ENCODE peak calls at places on chromosomes 4 and X, in five cellular contexts. One of them, this sample, is unnamed.

GRCh38 chrX:22343192-22343591 is 70.5 kb downstream of the CBLL2 start:
- DNase-seq in activated T-helper 1 cell treated with anti-CD3 and anti-CD28 coated beads, Interleukin-2, amount 50 U/mL, for 16 hours: no peak
- DNase-seq in stimulated activated CD4-positive, alpha-beta T cell treated with anti-CD3 and anti-CD28 coated beads, Interleukin-15, amount 100 ng/mL, for 1 hour: no peak
- DNase-seq in MCF 10A: peak
- DNase-seq in hippocampal formation: no peak
- DNase-seq in this sample: no peak

GRCh38 chrX:109831326-109831985 is 98.4 kb upstream of the ACSL4 start:
- DNase-seq in activated T-helper 1 cell treated with anti-CD3 and anti-CD28 coated beads, Interleukin-2, amount 50 U/mL, for 16 hours: no peak
- DNase-seq in stimulated activated CD4-positive, alpha-beta T cell treated with anti-CD3 and anti-CD28 coated beads, Interleukin-15, amount 100 ng/mL, for 1 hour: no peak
- DNase-seq in MCF 10A: no peak
- DNase-seq in hippocampal formation: no peak
- DNase-seq in this sample: no peak

GRCh38 chr4:13298655-13299054 is 185.5 kb downstream of the RAB28 start:
- DNase-seq in activated T-helper 1 cell treated with anti-CD3 and anti-CD28 coated beads, Interleukin-2, amount 50 U/mL, for 16 hours: no peak
- DNase-seq in stimulated activated CD4-positive, alpha-beta T cell treated with anti-CD3 and anti-CD28 coated beads, Interleukin-15, amount 100 ng/mL, for 1 hour: no peak
- DNase-seq in MCF 10A: no peak
- DNase-seq in hippocampal formation: no peak
- DNase-seq in this sample: no peak

GRCh38 chrX:134520860-134521390 is 61.0 kb downstream of the HPRT1 start:
- DNase-seq in activated T-helper 1 cell treated with anti-CD3 and anti-CD28 coated beads, Interleukin-2, amount 50 U/mL, for 16 hours: no peak
- DNase-seq in stimulated activated CD4-positive, alpha-beta T cell treated with anti-CD3 and anti-CD28 coated beads, Interleukin-15, amount 100 ng/mL, for 1 hour: no peak
- DNase-seq in MCF 10A: peak
- DNase-seq in hippocampal formation: no peak
- DNase-seq in this sample: no peak

GRCh38 chrX:7108995-7109634 is 38.4 kb upstream of the STS start:
- DNase-seq in activated T-helper 1 cell treated with anti-CD3 and anti-CD28 coated beads, Interleukin-2, amount 50 U/mL, for 16 hours: no peak
- DNase-seq in stimulated activated CD4-positive, alpha-beta T cell treated with anti-CD3 and anti-CD28 coated beads, Interleukin-15, amount 100 ng/mL, for 1 hour: no peak
- DNase-seq in MCF 10A: no peak
- DNase-seq in hippocampal formation: peak
- DNase-seq in this sample: no peak

GRCh38 chr4:34720563-34720962 is 1523.8 kb downstream of the ARAP2 start:
- DNase-seq in activated T-helper 1 cell treated with anti-CD3 and anti-CD28 coated beads, Interleukin-2, amount 50 U/mL, for 16 hours: no peak
- DNase-seq in stimulated activated CD4-positive, alpha-beta T cell treated with anti-CD3 and anti-CD28 coated beads, Interleukin-15, amount 100 ng/mL, for 1 hour: no peak
- DNase-seq in MCF 10A: peak
- DNase-seq in hippocampal formation: no peak
- DNase-seq in this sample: no peak

GRCh38 chr4:159013692-159014091 is 89.2 kb upstream of the RAPGEF2 start:
- DNase-seq in activated T-helper 1 cell treated with anti-CD3 and anti-CD28 coated beads, Interleukin-2, amount 50 U/mL, for 16 hours: no peak
- DNase-seq in stimulated activated CD4-positive, alpha-beta T cell treated with anti-CD3 and anti-CD28 coated beads, Interleukin-15, amount 100 ng/mL, for 1 hour: no peak
- DNase-seq in MCF 10A: no peak
- DNase-seq in hippocampal formation: no peak
- DNase-seq in this sample: no peak

GRCh38 chrX:9905288-9905687 is 61.9 kb upstream of the CLDN34 start:
- DNase-seq in activated T-helper 1 cell treated with anti-CD3 and anti-CD28 coated beads, Interleukin-2, amount 50 U/mL, for 16 hours: no peak
- DNase-seq in stimulated activated CD4-positive, alpha-beta T cell treated with anti-CD3 and anti-CD28 coated beads, Interleukin-15, amount 100 ng/mL, for 1 hour: no peak
- DNase-seq in MCF 10A: peak
- DNase-seq in hippocampal formation: no peak
- DNase-seq in this sample: no peak

GRCh38 chrX:9091253-9091652 is 57.3 kb upstream of the FAM9B start:
- DNase-seq in activated T-helper 1 cell treated with anti-CD3 and anti-CD28 coated beads, Interleukin-2, amount 50 U/mL, for 16 hours: no peak
- DNase-seq in stimulated activated CD4-positive, alpha-beta T cell treated with anti-CD3 and anti-CD28 coated beads, Interleukin-15, amount 100 ng/mL, for 1 hour: no peak
- DNase-seq in MCF 10A: no peak
- DNase-seq in hippocampal formation: no peak
- DNase-seq in this sample: no peak

GRCh38 chr4:133968174-133968573 is 233.4 kb downstream of the PABPC4L start:
- DNase-seq in activated T-helper 1 cell treated with anti-CD3 and anti-CD28 coated beads, Interleukin-2, amount 50 U/mL, for 16 hours: no peak
- DNase-seq in stimulated activated CD4-positive, alpha-beta T cell treated with anti-CD3 and anti-CD28 coated beads, Interleukin-15, amount 100 ng/mL, for 1 hour: no peak
- DNase-seq in MCF 10A: no peak
- DNase-seq in hippocampal formation: no peak
- DNase-seq in this sample: no peak

GRCh38 chr4:129379429-129379828 is 283.5 kb downstream of the C4orf33 start:
- DNase-seq in activated T-helper 1 cell treated with anti-CD3 and anti-CD28 coated beads, Interleukin-2, amount 50 U/mL, for 16 hours: no peak
- DNase-seq in stimulated activated CD4-positive, alpha-beta T cell treated with anti-CD3 and anti-CD28 coated beads, Interleukin-15, amount 100 ng/mL, for 1 hour: no peak
- DNase-seq in MCF 10A: no peak
- DNase-seq in hippocampal formation: no peak
- DNase-seq in this sample: no peak

GRCh38 chr4:26075588-26075987 is 161.6 kb downstream of the SMIM20 start:
- DNase-seq in activated T-helper 1 cell treated with anti-CD3 and anti-CD28 coated beads, Interleukin-2, amount 50 U/mL, for 16 hours: no peak
- DNase-seq in stimulated activated CD4-positive, alpha-beta T cell treated with anti-CD3 and anti-CD28 coated beads, Interleukin-15, amount 100 ng/mL, for 1 hour: no peak
- DNase-seq in MCF 10A: no peak
- DNase-seq in hippocampal formation: no peak
- DNase-seq in this sample: no peak

GRCh38 chr4:150368667-150369066 is 213.3 kb upstream of the MAB21L2 start:
- DNase-seq in activated T-helper 1 cell treated with anti-CD3 and anti-CD28 coated beads, Interleukin-2, amount 50 U/mL, for 16 hours: no peak
- DNase-seq in stimulated activated CD4-positive, alpha-beta T cell treated with anti-CD3 and anti-CD28 coated beads, Interleukin-15, amount 100 ng/mL, for 1 hour: no peak
- DNase-seq in MCF 10A: no peak
- DNase-seq in hippocampal formation: no peak
- DNase-seq in this sample: no peak

GRCh38 chr4:147550626-147551250 is 66.5 kb upstream of the TMEM184C start:
- DNase-seq in activated T-helper 1 cell treated with anti-CD3 and anti-CD28 coated beads, Interleukin-2, amount 50 U/mL, for 16 hours: no peak
- DNase-seq in stimulated activated CD4-positive, alpha-beta T cell treated with anti-CD3 and anti-CD28 coated beads, Interleukin-15, amount 100 ng/mL, for 1 hour: no peak
- DNase-seq in MCF 10A: peak
- DNase-seq in hippocampal formation: no peak
- DNase-seq in this sample: no peak

GRCh38 chrX:110741213-110741796 is 54.3 kb downstream of the CHRDL1 start:
- DNase-seq in activated T-helper 1 cell treated with anti-CD3 and anti-CD28 coated beads, Interleukin-2, amount 50 U/mL, for 16 hours: no peak
- DNase-seq in stimulated activated CD4-positive, alpha-beta T cell treated with anti-CD3 and anti-CD28 coated beads, Interleukin-15, amount 100 ng/mL, for 1 hour: no peak
- DNase-seq in MCF 10A: peak
- DNase-seq in hippocampal formation: no peak
- DNase-seq in this sample: no peak

GRCh38 chrX:155577682-155578081 is 35.1 kb downstream of the TMLHE start:
- DNase-seq in activated T-helper 1 cell treated with anti-CD3 and anti-CD28 coated beads, Interleukin-2, amount 50 U/mL, for 16 hours: no peak
- DNase-seq in stimulated activated CD4-positive, alpha-beta T cell treated with anti-CD3 and anti-CD28 coated beads, Interleukin-15, amount 100 ng/mL, for 1 hour: no peak
- DNase-seq in MCF 10A: no peak
- DNase-seq in hippocampal formation: no peak
- DNase-seq in this sample: peak

GRCh38 chr4:148166132-148166531 is 276.1 kb downstream of the NR3C2 start:
- DNase-seq in activated T-helper 1 cell treated with anti-CD3 and anti-CD28 coated beads, Interleukin-2, amount 50 U/mL, for 16 hours: no peak
- DNase-seq in stimulated activated CD4-positive, alpha-beta T cell treated with anti-CD3 and anti-CD28 coated beads, Interleukin-15, amount 100 ng/mL, for 1 hour: no peak
- DNase-seq in MCF 10A: no peak
- DNase-seq in hippocampal formation: no peak
- DNase-seq in this sample: no peak

GRCh38 chr4:113730467-113731216 is 30.9 kb downstream of the CAMK2D start:
- DNase-seq in activated T-helper 1 cell treated with anti-CD3 and anti-CD28 coated beads, Interleukin-2, amount 50 U/mL, for 16 hours: no peak
- DNase-seq in stimulated activated CD4-positive, alpha-beta T cell treated with anti-CD3 and anti-CD28 coated beads, Interleukin-15, amount 100 ng/mL, for 1 hour: no peak
- DNase-seq in MCF 10A: no peak
- DNase-seq in hippocampal formation: no peak
- DNase-seq in this sample: no peak

GRCh38 chrX:130799393-130799792 is 103.6 kb downstream of the ENOX2 start:
- DNase-seq in activated T-helper 1 cell treated with anti-CD3 and anti-CD28 coated beads, Interleukin-2, amount 50 U/mL, for 16 hours: no peak
- DNase-seq in stimulated activated CD4-positive, alpha-beta T cell treated with anti-CD3 and anti-CD28 coated beads, Interleukin-15, amount 100 ng/mL, for 1 hour: no peak
- DNase-seq in MCF 10A: no peak
- DNase-seq in hippocampal formation: no peak
- DNase-seq in this sample: no peak

GRCh38 chrX:42241421-42241820 is 318.1 kb upstream of the CASK start:
- DNase-seq in activated T-helper 1 cell treated with anti-CD3 and anti-CD28 coated beads, Interleukin-2, amount 50 U/mL, for 16 hours: no peak
- DNase-seq in stimulated activated CD4-positive, alpha-beta T cell treated with anti-CD3 and anti-CD28 coated beads, Interleukin-15, amount 100 ng/mL, for 1 hour: no peak
- DNase-seq in MCF 10A: no peak
- DNase-seq in hippocampal formation: no peak
- DNase-seq in this sample: no peak

GRCh38 chrX:41389311-41389888 is 55.4 kb downstream of the DDX3X start:
- DNase-seq in activated T-helper 1 cell treated with anti-CD3 and anti-CD28 coated beads, Interleukin-2, amount 50 U/mL, for 16 hours: no peak
- DNase-seq in stimulated activated CD4-positive, alpha-beta T cell treated with anti-CD3 and anti-CD28 coated beads, Interleukin-15, amount 100 ng/mL, for 1 hour: no peak
- DNase-seq in MCF 10A: no peak
- DNase-seq in hippocampal formation: no peak
- DNase-seq in this sample: no peak

GRCh38 chr4:41334182-41334581 is 77.5 kb downstream of the UCHL1 start:
- DNase-seq in activated T-helper 1 cell treated with anti-CD3 and anti-CD28 coated beads, Interleukin-2, amount 50 U/mL, for 16 hours: no peak
- DNase-seq in stimulated activated CD4-positive, alpha-beta T cell treated with anti-CD3 and anti-CD28 coated beads, Interleukin-15, amount 100 ng/mL, for 1 hour: no peak
- DNase-seq in MCF 10A: no peak
- DNase-seq in hippocampal formation: no peak
- DNase-seq in this sample: no peak

GRCh38 chr4:155599102-155599501 is 67.5 kb upstream of the GUCY1A1 start:
- DNase-seq in activated T-helper 1 cell treated with anti-CD3 and anti-CD28 coated beads, Interleukin-2, amount 50 U/mL, for 16 hours: no peak
- DNase-seq in stimulated activated CD4-positive, alpha-beta T cell treated with anti-CD3 and anti-CD28 coated beads, Interleukin-15, amount 100 ng/mL, for 1 hour: no peak
- DNase-seq in MCF 10A: no peak
- DNase-seq in hippocampal formation: no peak
- DNase-seq in this sample: no peak

GRCh38 chrX:19443886-19444530 is 71.3 kb downstream of the MAP3K15 start:
- DNase-seq in activated T-helper 1 cell treated with anti-CD3 and anti-CD28 coated beads, Interleukin-2, amount 50 U/mL, for 16 hours: no peak
- DNase-seq in stimulated activated CD4-positive, alpha-beta T cell treated with anti-CD3 and anti-CD28 coated beads, Interleukin-15, amount 100 ng/mL, for 1 hour: no peak
- DNase-seq in MCF 10A: no peak
- DNase-seq in hippocampal formation: no peak
- DNase-seq in this sample: no peak

GRCh38 chrX:106566362-106566761 is 45.4 kb upstream of the RADX start:
- DNase-seq in activated T-helper 1 cell treated with anti-CD3 and anti-CD28 coated beads, Interleukin-2, amount 50 U/mL, for 16 hours: no peak
- DNase-seq in stimulated activated CD4-positive, alpha-beta T cell treated with anti-CD3 and anti-CD28 coated beads, Interleukin-15, amount 100 ng/mL, for 1 hour: no peak
- DNase-seq in MCF 10A: no peak
- DNase-seq in hippocampal formation: no peak
- DNase-seq in this sample: no peak

GRCh38 chr4:10947898-10948297 is 263.3 kb upstream of the CLNK start:
- DNase-seq in activated T-helper 1 cell treated with anti-CD3 and anti-CD28 coated beads, Interleukin-2, amount 50 U/mL, for 16 hours: no peak
- DNase-seq in stimulated activated CD4-positive, alpha-beta T cell treated with anti-CD3 and anti-CD28 coated beads, Interleukin-15, amount 100 ng/mL, for 1 hour: no peak
- DNase-seq in MCF 10A: no peak
- DNase-seq in hippocampal formation: no peak
- DNase-seq in this sample: no peak

This sample was measured in central memory CD8-positive, alpha-beta T cell.